ENCODE peak calls at places on chromosome 2, in four cellular contexts. One of them, this sample, is unnamed.

GRCh38 chr2:133025004-133025403 is 355.0 kb upstream of the LYPD1 start:
- DNase-seq in fibroblast of lung: no peak
- DNase-seq in body of pancreas: no peak
- DNase-seq in heart left ventricle: no peak
- DNase-seq in this sample: no peak

GRCh38 chr2:214830794-214831346 is 21.4 kb upstream of the BARD1 start:
- DNase-seq in fibroblast of lung: peak
- DNase-seq in body of pancreas: peak
- DNase-seq in heart left ventricle: no peak
- DNase-seq in this sample: peak

GRCh38 chr2:150169230-150169629 is 318.2 kb downstream of the RND3 start:
- DNase-seq in fibroblast of lung: peak
- DNase-seq in body of pancreas: peak
- DNase-seq in heart left ventricle: peak
- DNase-seq in this sample: peak

GRCh38 chr2:11234309-11234708 is 79.0 kb downstream of the SLC66A3 start:
- DNase-seq in fibroblast of lung: peak
- DNase-seq in body of pancreas: no peak
- DNase-seq in heart left ventricle: no peak
- DNase-seq in this sample: no peak

GRCh38 chr2:241217320-241218031 is 29.0 kb downstream of the ANO7 start:
- DNase-seq in fibroblast of lung: peak
- DNase-seq in body of pancreas: peak
- DNase-seq in heart left ventricle: peak
- DNase-seq in this sample: peak

GRCh38 chr2:40283111-40283909 is 168.6 kb downstream of the SLC8A1 start:
- DNase-seq in fibroblast of lung: no peak
- DNase-seq in body of pancreas: no peak
- DNase-seq in heart left ventricle: no peak
- DNase-seq in this sample: no peak

GRCh38 chr2:139790807-139791206 is 1010.6 kb upstream of the NXPH2 start:
- DNase-seq in fibroblast of lung: peak
- DNase-seq in body of pancreas: no peak
- DNase-seq in heart left ventricle: no peak
- DNase-seq in this sample: no peak

GRCh38 chr2:29014811-29015414 is 33.8 kb downstream of the TOGARAM2 start:
- DNase-seq in fibroblast of lung: peak
- DNase-seq in body of pancreas: peak
- DNase-seq in heart left ventricle: peak
- DNase-seq in this sample: peak

GRCh38 chr2:239227111-239227581 is 173.7 kb downstream of the HDAC4 start:
- DNase-seq in fibroblast of lung: no peak
- DNase-seq in body of pancreas: no peak
- DNase-seq in heart left ventricle: no peak
- DNase-seq in this sample: no peak

DNA sequence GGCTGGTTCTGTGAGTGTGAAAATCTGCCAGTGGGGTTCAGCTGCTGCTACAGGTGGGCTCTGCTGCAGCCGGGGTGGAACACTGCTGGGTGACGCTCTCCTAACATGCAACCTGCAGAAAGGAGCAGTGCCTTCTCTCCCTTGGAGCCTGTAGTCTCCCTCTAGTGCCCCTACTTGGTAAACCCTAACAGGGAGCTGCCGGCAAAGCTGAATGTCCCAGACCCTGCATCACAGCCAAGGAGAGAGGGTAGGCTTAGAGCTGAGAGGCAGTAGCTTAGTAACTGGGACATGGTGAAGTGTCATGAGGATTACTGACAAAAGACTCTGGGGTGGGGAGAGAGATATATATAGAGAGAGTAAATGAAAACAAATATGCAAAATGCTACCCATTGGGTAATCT is 9.8 kb downstream of the NCAPH start:
- DNase-seq in fibroblast of lung: no peak
- DNase-seq in body of pancreas: no peak
- DNase-seq in heart left ventricle: no peak
- DNase-seq in this sample: no peak
- TF ChIP-seq CTCF in fibroblast of lung: peak
- TF ChIP-seq CTCF in body of pancreas: no peak
- TF ChIP-seq CTCF in heart left ventricle: peak
- TF ChIP-seq CTCF in this sample: peak

GRCh38 chr2:105576050-105576439 is 168.7 kb upstream of the NCK2 start:
- DNase-seq in fibroblast of lung: no peak
- DNase-seq in body of pancreas: no peak
- DNase-seq in heart left ventricle: no peak
- DNase-seq in this sample: no peak

GRCh38 chr2:105575626-105576025 is 169.1 kb upstream of the NCK2 start:
- DNase-seq in fibroblast of lung: no peak
- DNase-seq in body of pancreas: no peak
- DNase-seq in heart left ventricle: no peak
- DNase-seq in this sample: no peak

GRCh38 chr2:105578166-105578565 is 166.5 kb upstream of the NCK2 start:
- DNase-seq in fibroblast of lung: no peak
- DNase-seq in body of pancreas: no peak
- DNase-seq in heart left ventricle: no peak
- DNase-seq in this sample: no peak

GRCh38 chr2:105577762-105578161 is 166.9 kb upstream of the NCK2 start:
- DNase-seq in fibroblast of lung: no peak
- DNase-seq in body of pancreas: no peak
- DNase-seq in heart left ventricle: no peak
- DNase-seq in this sample: no peak

GRCh38 chr2:105576440-105577241 is 168.1 kb upstream of the NCK2 start:
- DNase-seq in fibroblast of lung: peak
- DNase-seq in body of pancreas: peak
- DNase-seq in heart left ventricle: no peak
- DNase-seq in this sample: no peak
- H3K27ac ChIP-seq in fibroblast of lung: peak
- H3K27ac ChIP-seq in body of pancreas: peak
- H3K27ac ChIP-seq in heart left ventricle: peak
- H3K27ac ChIP-seq in this sample: no peak

GRCh38 chr2:44244135-44244871 is 31.0 kb upstream of the SLC3A1 start:
- DNase-seq in fibroblast of lung: peak
- DNase-seq in body of pancreas: peak
- DNase-seq in heart left ventricle: peak
- DNase-seq in this sample: peak
- TF ChIP-seq CTCF in fibroblast of lung: peak
- TF ChIP-seq CTCF in body of pancreas: peak
- TF ChIP-seq CTCF in heart left ventricle: peak
- TF ChIP-seq CTCF in this sample: peak

DNA sequence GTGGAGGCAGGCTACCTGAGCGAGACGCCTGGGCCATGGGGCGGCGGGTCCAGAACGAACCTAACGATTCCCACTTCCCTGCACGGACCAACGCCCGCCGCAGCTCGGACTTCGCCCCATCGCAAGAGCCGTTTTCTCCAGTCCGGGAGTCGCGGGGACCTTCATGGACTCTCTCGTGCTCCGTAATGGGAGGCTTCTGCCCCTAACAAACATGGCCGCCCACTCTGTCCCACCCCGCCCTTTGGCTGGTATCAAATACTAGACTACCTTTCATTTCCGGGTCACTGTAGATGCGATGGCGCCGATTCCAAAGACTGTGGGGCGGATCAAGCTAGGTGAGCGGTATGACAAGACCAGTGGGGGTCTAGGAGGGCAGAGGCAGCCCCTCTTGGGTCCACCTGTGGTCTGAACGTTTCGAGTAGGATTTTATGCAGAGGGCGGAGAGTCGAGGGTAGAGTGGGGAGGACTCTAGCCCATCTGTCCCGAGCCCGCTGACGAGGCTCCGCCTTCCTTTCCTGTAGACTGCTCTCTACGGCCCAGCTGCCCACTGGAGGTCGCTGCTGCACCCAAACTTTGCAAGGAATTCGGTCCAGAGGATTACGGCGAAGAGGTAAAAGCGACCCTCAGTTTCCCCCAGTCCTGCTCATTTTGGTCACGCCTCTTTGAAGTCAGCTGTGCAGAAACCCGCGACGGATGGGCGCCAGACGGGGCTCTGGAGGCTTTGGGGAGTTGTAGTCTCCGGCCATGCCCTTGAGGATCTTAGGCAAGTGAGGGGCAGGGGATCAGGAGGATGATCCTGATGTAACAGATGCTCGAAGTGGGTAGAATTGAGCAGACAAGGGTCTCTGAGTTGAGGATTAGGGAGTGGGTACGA is at the start of the genes CCDC142 and TTC31:
- DNase-seq in fibroblast of lung: peak
- DNase-seq in body of pancreas: peak
- DNase-seq in heart left ventricle: peak
- DNase-seq in this sample: peak
- H3K27ac ChIP-seq in fibroblast of lung: peak
- H3K27ac ChIP-seq in body of pancreas: peak
- H3K27ac ChIP-seq in heart left ventricle: peak
- H3K27ac ChIP-seq in this sample: peak

GRCh38 chr2:128159437-128159836 is 68.4 kb downstream of the UGGT1 start:
- DNase-seq in fibroblast of lung: peak
- DNase-seq in body of pancreas: no peak
- DNase-seq in heart left ventricle: no peak
- DNase-seq in this sample: no peak
- TF ChIP-seq CTCF in fibroblast of lung: no peak
- TF ChIP-seq CTCF in body of pancreas: no peak
- TF ChIP-seq CTCF in heart left ventricle: no peak
- TF ChIP-seq CTCF in this sample: no peak

GRCh38 chr2:167018590-167018989 is 130.3 kb downstream of the XIRP2 start:
- DNase-seq in fibroblast of lung: no peak
- DNase-seq in body of pancreas: no peak
- DNase-seq in heart left ventricle: no peak
- DNase-seq in this sample: no peak
- H3K27ac ChIP-seq in fibroblast of lung: no peak
- H3K27ac ChIP-seq in body of pancreas: no peak
- H3K27ac ChIP-seq in heart left ventricle: no peak
- H3K27ac ChIP-seq in this sample: no peak

This sample was measured in brain microvascular endothelial cell.